ENCODE peak calls at places on chromosome 15, in five cellular contexts. One of them, this sample, is unnamed.

GRCh38 chr15:28953573-28954195 is 67.9 kb downstream of the APBA2 start:
- DNase-seq in A172: no peak
- DNase-seq in activated naive CD4-positive, alpha-beta T cell treated with anti-CD3 and anti-CD28 coated beads, Interleukin-2, amount 10 ng/mL, durations not matched to agents 7 days and 5 days: no peak
- DNase-seq in heart left ventricle: no peak
- DNase-seq in left ventricle myocardium superior: no peak
- DNase-seq in this sample: no peak

GRCh38 chr15:48800811-48801460 is 9.9 kb downstream of the CEP152 start:
- DNase-seq in A172: no peak
- DNase-seq in activated naive CD4-positive, alpha-beta T cell treated with anti-CD3 and anti-CD28 coated beads, Interleukin-2, amount 10 ng/mL, durations not matched to agents 7 days and 5 days: no peak
- DNase-seq in left ventricle myocardium superior: no peak
- DNase-seq in heart left ventricle: no peak
- DNase-seq in this sample: no peak

GRCh38 chr15:85004551-85004950 is 22.9 kb downstream of the PDE8A start:
- DNase-seq in heart left ventricle: no peak
- DNase-seq in activated naive CD4-positive, alpha-beta T cell treated with anti-CD3 and anti-CD28 coated beads, Interleukin-2, amount 10 ng/mL, durations not matched to agents 7 days and 5 days: no peak
- DNase-seq in left ventricle myocardium superior: no peak
- DNase-seq in A172: no peak
- DNase-seq in this sample: no peak

GRCh38 chr15:43977072-43977884 is 150.5 kb downstream of the WDR76 start:
- DNase-seq in heart left ventricle: no peak
- DNase-seq in left ventricle myocardium superior: no peak
- DNase-seq in A172: no peak
- DNase-seq in activated naive CD4-positive, alpha-beta T cell treated with anti-CD3 and anti-CD28 coated beads, Interleukin-2, amount 10 ng/mL, durations not matched to agents 7 days and 5 days: peak; percentile 83
- DNase-seq in this sample: no peak

GRCh38 chr15:68228143-68228970 is 1.2 kb downstream of the CLN6 start:
- DNase-seq in A172: peak; percentile 4
- DNase-seq in left ventricle myocardium superior: no peak
- DNase-seq in heart left ventricle: no peak
- DNase-seq in activated naive CD4-positive, alpha-beta T cell treated with anti-CD3 and anti-CD28 coated beads, Interleukin-2, amount 10 ng/mL, durations not matched to agents 7 days and 5 days: no peak
- DNase-seq in this sample: no peak

GRCh38 chr15:100849021-100849831 is 30.4 kb upstream of the ALDH1A3 start:
- DNase-seq in A172: no peak
- DNase-seq in activated naive CD4-positive, alpha-beta T cell treated with anti-CD3 and anti-CD28 coated beads, Interleukin-2, amount 10 ng/mL, durations not matched to agents 7 days and 5 days: peak; percentile 62
- DNase-seq in left ventricle myocardium superior: peak; percentile 53
- DNase-seq in heart left ventricle: peak; percentile 33
- DNase-seq in this sample: no peak

GRCh38 chr15:38050988-38051387 is 116.5 kb downstream of the TMCO5A start:
- DNase-seq in left ventricle myocardium superior: no peak
- DNase-seq in activated naive CD4-positive, alpha-beta T cell treated with anti-CD3 and anti-CD28 coated beads, Interleukin-2, amount 10 ng/mL, durations not matched to agents 7 days and 5 days: no peak
- DNase-seq in A172: no peak
- DNase-seq in heart left ventricle: no peak
- DNase-seq in this sample: no peak

GRCh38 chr15:85890620-85890980 is 95.9 kb upstream of the KLHL25 start:
- DNase-seq in heart left ventricle: no peak
- DNase-seq in A172: no peak
- DNase-seq in activated naive CD4-positive, alpha-beta T cell treated with anti-CD3 and anti-CD28 coated beads, Interleukin-2, amount 10 ng/mL, durations not matched to agents 7 days and 5 days: no peak
- DNase-seq in left ventricle myocardium superior: no peak
- DNase-seq in this sample: no peak